ENCODE peak calls at places on chromosomes 5 and 9, in ten cellular contexts. One of them, this sample, is unnamed.

GRCh38 chr5:66246621-66247020 is 102.5 kb downstream of the SREK1 start:
- DNase-seq in memory B cell: no peak
- DNase-seq in PC-9: peak
- DNase-seq in left lung: no peak
- DNase-seq in NB4: no peak
- DNase-seq in activated T-cell treated with anti-CD3 and anti-CD28 coated beads, Interleukin-2, amount 50 U/mL, for 24 hours: no peak
- DNase-seq in HFFc6: peak
- DNase-seq in right cardiac atrium: no peak
- DNase-seq in anterior cingulate cortex: no peak
- DNase-seq in dorsolateral prefrontal cortex: no peak
- DNase-seq in this sample: no peak

GRCh38 chr5:139864716-139865483 is 69.3 kb downstream of the PSD2 start:
- DNase-seq in memory B cell: no peak
- DNase-seq in PC-9: no peak
- DNase-seq in left lung: no peak
- DNase-seq in NB4: no peak
- DNase-seq in activated T-cell treated with anti-CD3 and anti-CD28 coated beads, Interleukin-2, amount 50 U/mL, for 24 hours: no peak
- DNase-seq in HFFc6: no peak
- DNase-seq in right cardiac atrium: no peak
- DNase-seq in anterior cingulate cortex: no peak
- DNase-seq in dorsolateral prefrontal cortex: no peak
- DNase-seq in this sample: no peak

GRCh38 chr9:75907863-75908262 is 17.4 kb downstream of the PCSK5 start:
- DNase-seq in memory B cell: no peak
- DNase-seq in PC-9: no peak
- DNase-seq in left lung: no peak
- DNase-seq in NB4: no peak
- DNase-seq in activated T-cell treated with anti-CD3 and anti-CD28 coated beads, Interleukin-2, amount 50 U/mL, for 24 hours: no peak
- DNase-seq in HFFc6: no peak
- DNase-seq in right cardiac atrium: no peak
- DNase-seq in anterior cingulate cortex: no peak
- DNase-seq in dorsolateral prefrontal cortex: no peak
- DNase-seq in this sample: no peak

GRCh38 chr9:130847306-130848217 is 12.5 kb downstream of the ABL1 start:
- DNase-seq in memory B cell: no peak
- DNase-seq in PC-9: no peak
- DNase-seq in left lung: peak
- DNase-seq in NB4: peak
- DNase-seq in activated T-cell treated with anti-CD3 and anti-CD28 coated beads, Interleukin-2, amount 50 U/mL, for 24 hours: no peak
- DNase-seq in HFFc6: peak
- DNase-seq in right cardiac atrium: peak
- DNase-seq in anterior cingulate cortex: no peak
- DNase-seq in dorsolateral prefrontal cortex: no peak
- DNase-seq in this sample: peak

GRCh38 chr5:107370569-107370968 is 300.2 kb downstream of the EFNA5 start:
- DNase-seq in memory B cell: no peak
- DNase-seq in PC-9: no peak
- DNase-seq in left lung: no peak
- DNase-seq in NB4: no peak
- DNase-seq in activated T-cell treated with anti-CD3 and anti-CD28 coated beads, Interleukin-2, amount 50 U/mL, for 24 hours: no peak
- DNase-seq in HFFc6: no peak
- DNase-seq in right cardiac atrium: peak
- DNase-seq in anterior cingulate cortex: no peak
- DNase-seq in dorsolateral prefrontal cortex: no peak
- DNase-seq in this sample: no peak

GRCh38 chr9:134301387-134302129 is 24.7 kb upstream of the RXRA start:
- DNase-seq in memory B cell: no peak
- DNase-seq in PC-9: no peak
- DNase-seq in left lung: no peak
- DNase-seq in NB4: no peak
- DNase-seq in activated T-cell treated with anti-CD3 and anti-CD28 coated beads, Interleukin-2, amount 50 U/mL, for 24 hours: peak
- DNase-seq in HFFc6: no peak
- DNase-seq in right cardiac atrium: peak
- DNase-seq in anterior cingulate cortex: no peak
- DNase-seq in dorsolateral prefrontal cortex: no peak
- DNase-seq in this sample: peak

GRCh38 chr5:67265951-67266350 is 69.4 kb upstream of the CD180 start:
- DNase-seq in memory B cell: no peak
- DNase-seq in PC-9: no peak
- DNase-seq in left lung: no peak
- DNase-seq in NB4: no peak
- DNase-seq in activated T-cell treated with anti-CD3 and anti-CD28 coated beads, Interleukin-2, amount 50 U/mL, for 24 hours: no peak
- DNase-seq in HFFc6: no peak
- DNase-seq in right cardiac atrium: no peak
- DNase-seq in anterior cingulate cortex: no peak
- DNase-seq in dorsolateral prefrontal cortex: no peak
- DNase-seq in this sample: no peak

GRCh38 chr5:41071975-41072374 is 833 bp upstream of the MROH2B start:
- DNase-seq in memory B cell: no peak
- DNase-seq in PC-9: no peak
- DNase-seq in left lung: no peak
- DNase-seq in NB4: no peak
- DNase-seq in activated T-cell treated with anti-CD3 and anti-CD28 coated beads, Interleukin-2, amount 50 U/mL, for 24 hours: no peak
- DNase-seq in HFFc6: peak
- DNase-seq in right cardiac atrium: no peak
- DNase-seq in anterior cingulate cortex: no peak
- DNase-seq in dorsolateral prefrontal cortex: no peak
- DNase-seq in this sample: no peak

GRCh38 chr9:19246891-19247290 is 16.4 kb downstream of the DENND4C start:
- DNase-seq in memory B cell: no peak
- DNase-seq in PC-9: no peak
- DNase-seq in left lung: no peak
- DNase-seq in NB4: no peak
- DNase-seq in activated T-cell treated with anti-CD3 and anti-CD28 coated beads, Interleukin-2, amount 50 U/mL, for 24 hours: no peak
- DNase-seq in HFFc6: no peak
- DNase-seq in right cardiac atrium: no peak
- DNase-seq in anterior cingulate cortex: no peak
- DNase-seq in dorsolateral prefrontal cortex: no peak
- DNase-seq in this sample: no peak

GRCh38 chr5:113678924-113679575 is 165.6 kb downstream of the YTHDC2 start:
- DNase-seq in memory B cell: peak
- DNase-seq in PC-9: no peak
- DNase-seq in left lung: no peak
- DNase-seq in NB4: peak
- DNase-seq in activated T-cell treated with anti-CD3 and anti-CD28 coated beads, Interleukin-2, amount 50 U/mL, for 24 hours: no peak
- DNase-seq in HFFc6: peak
- DNase-seq in right cardiac atrium: no peak
- DNase-seq in anterior cingulate cortex: peak
- DNase-seq in dorsolateral prefrontal cortex: peak
- DNase-seq in this sample: peak

GRCh38 chr5:11258001-11258400 is 497.0 kb upstream of the DAP start:
- DNase-seq in memory B cell: no peak
- DNase-seq in PC-9: no peak
- DNase-seq in left lung: no peak
- DNase-seq in NB4: no peak
- DNase-seq in activated T-cell treated with anti-CD3 and anti-CD28 coated beads, Interleukin-2, amount 50 U/mL, for 24 hours: no peak
- DNase-seq in HFFc6: no peak
- DNase-seq in right cardiac atrium: no peak
- DNase-seq in anterior cingulate cortex: no peak
- DNase-seq in dorsolateral prefrontal cortex: no peak
- DNase-seq in this sample: no peak

GRCh38 chr9:86944974-86945867 is 2.1 kb downstream of the GAS1 start:
- DNase-seq in memory B cell: no peak
- DNase-seq in PC-9: no peak
- DNase-seq in left lung: no peak
- DNase-seq in NB4: no peak
- DNase-seq in activated T-cell treated with anti-CD3 and anti-CD28 coated beads, Interleukin-2, amount 50 U/mL, for 24 hours: no peak
- DNase-seq in HFFc6: no peak
- DNase-seq in right cardiac atrium: no peak
- DNase-seq in anterior cingulate cortex: no peak
- DNase-seq in dorsolateral prefrontal cortex: no peak
- DNase-seq in this sample: no peak

GRCh38 chr9:127931092-127931881 is 710 bp upstream of the PIP5KL1 start:
- DNase-seq in memory B cell: peak
- DNase-seq in PC-9: no peak
- DNase-seq in left lung: peak
- DNase-seq in NB4: peak
- DNase-seq in activated T-cell treated with anti-CD3 and anti-CD28 coated beads, Interleukin-2, amount 50 U/mL, for 24 hours: no peak
- DNase-seq in HFFc6: peak
- DNase-seq in right cardiac atrium: peak
- DNase-seq in anterior cingulate cortex: no peak
- DNase-seq in dorsolateral prefrontal cortex: no peak
- DNase-seq in this sample: peak

GRCh38 chr5:69217154-69217731 is 17.4 kb upstream of the CDK7 start:
- DNase-seq in memory B cell: no peak
- DNase-seq in PC-9: no peak
- DNase-seq in left lung: no peak
- DNase-seq in NB4: peak
- DNase-seq in activated T-cell treated with anti-CD3 and anti-CD28 coated beads, Interleukin-2, amount 50 U/mL, for 24 hours: no peak
- DNase-seq in HFFc6: no peak
- DNase-seq in right cardiac atrium: no peak
- DNase-seq in anterior cingulate cortex: no peak
- DNase-seq in dorsolateral prefrontal cortex: no peak
- DNase-seq in this sample: no peak

GRCh38 chr5:766666-767431 is 17.7 kb downstream of the ZDHHC11B start:
- DNase-seq in memory B cell: no peak
- DNase-seq in PC-9: no peak
- DNase-seq in left lung: no peak
- DNase-seq in NB4: no peak
- DNase-seq in activated T-cell treated with anti-CD3 and anti-CD28 coated beads, Interleukin-2, amount 50 U/mL, for 24 hours: peak
- DNase-seq in HFFc6: no peak
- DNase-seq in right cardiac atrium: no peak
- DNase-seq in anterior cingulate cortex: no peak
- DNase-seq in dorsolateral prefrontal cortex: no peak
- DNase-seq in this sample: no peak

GRCh38 chr9:76441551-76442322 is 17.2 kb upstream of the GCNT1 start:
- DNase-seq in memory B cell: no peak
- DNase-seq in PC-9: peak
- DNase-seq in left lung: no peak
- DNase-seq in NB4: no peak
- DNase-seq in activated T-cell treated with anti-CD3 and anti-CD28 coated beads, Interleukin-2, amount 50 U/mL, for 24 hours: no peak
- DNase-seq in HFFc6: peak
- DNase-seq in right cardiac atrium: no peak
- DNase-seq in anterior cingulate cortex: no peak
- DNase-seq in dorsolateral prefrontal cortex: no peak
- DNase-seq in this sample: peak

GRCh38 chr9:4933177-4933576 is 51.9 kb upstream of the JAK2 start:
- DNase-seq in memory B cell: no peak
- DNase-seq in PC-9: no peak
- DNase-seq in left lung: peak
- DNase-seq in NB4: no peak
- DNase-seq in activated T-cell treated with anti-CD3 and anti-CD28 coated beads, Interleukin-2, amount 50 U/mL, for 24 hours: no peak
- DNase-seq in HFFc6: no peak
- DNase-seq in right cardiac atrium: peak
- DNase-seq in anterior cingulate cortex: no peak
- DNase-seq in dorsolateral prefrontal cortex: no peak
- DNase-seq in this sample: no peak

GRCh38 chr9:84151236-84151635 is 170.6 kb downstream of the RMI1 start:
- DNase-seq in memory B cell: no peak
- DNase-seq in PC-9: no peak
- DNase-seq in left lung: no peak
- DNase-seq in NB4: no peak
- DNase-seq in activated T-cell treated with anti-CD3 and anti-CD28 coated beads, Interleukin-2, amount 50 U/mL, for 24 hours: no peak
- DNase-seq in HFFc6: no peak
- DNase-seq in right cardiac atrium: no peak
- DNase-seq in anterior cingulate cortex: no peak
- DNase-seq in dorsolateral prefrontal cortex: no peak
- DNase-seq in this sample: no peak

GRCh38 chr9:100440071-100440470 is 13.1 kb downstream of the MSANTD3 start:
- DNase-seq in memory B cell: no peak
- DNase-seq in PC-9: no peak
- DNase-seq in left lung: no peak
- DNase-seq in NB4: no peak
- DNase-seq in activated T-cell treated with anti-CD3 and anti-CD28 coated beads, Interleukin-2, amount 50 U/mL, for 24 hours: no peak
- DNase-seq in HFFc6: peak
- DNase-seq in right cardiac atrium: no peak
- DNase-seq in anterior cingulate cortex: no peak
- DNase-seq in dorsolateral prefrontal cortex: no peak
- DNase-seq in this sample: no peak

GRCh38 chr5:97670447-97670846 is 487.4 kb upstream of the RIOK2 start:
- DNase-seq in memory B cell: no peak
- DNase-seq in PC-9: no peak
- DNase-seq in left lung: no peak
- DNase-seq in NB4: no peak
- DNase-seq in activated T-cell treated with anti-CD3 and anti-CD28 coated beads, Interleukin-2, amount 50 U/mL, for 24 hours: no peak
- DNase-seq in HFFc6: no peak
- DNase-seq in right cardiac atrium: no peak
- DNase-seq in anterior cingulate cortex: no peak
- DNase-seq in dorsolateral prefrontal cortex: no peak
- DNase-seq in this sample: no peak

GRCh38 chr5:18433336-18433735 is 799.1 kb downstream of the TAF11L14 start:
- DNase-seq in memory B cell: no peak
- DNase-seq in PC-9: no peak
- DNase-seq in left lung: no peak
- DNase-seq in NB4: no peak
- DNase-seq in activated T-cell treated with anti-CD3 and anti-CD28 coated beads, Interleukin-2, amount 50 U/mL, for 24 hours: no peak
- DNase-seq in HFFc6: no peak
- DNase-seq in right cardiac atrium: no peak
- DNase-seq in anterior cingulate cortex: no peak
- DNase-seq in dorsolateral prefrontal cortex: no peak
- DNase-seq in this sample: peak

GRCh38 chr5:179241175-179241574 is 104.1 kb downstream of the ADAMTS2 start:
- DNase-seq in memory B cell: no peak
- DNase-seq in PC-9: no peak
- DNase-seq in left lung: peak
- DNase-seq in NB4: no peak
- DNase-seq in activated T-cell treated with anti-CD3 and anti-CD28 coated beads, Interleukin-2, amount 50 U/mL, for 24 hours: no peak
- DNase-seq in HFFc6: no peak
- DNase-seq in right cardiac atrium: no peak
- DNase-seq in anterior cingulate cortex: no peak
- DNase-seq in dorsolateral prefrontal cortex: no peak
- DNase-seq in this sample: no peak

GRCh38 chr5:179486596-179487051 is 63.7 kb upstream of the RUFY1 start:
- DNase-seq in memory B cell: no peak
- DNase-seq in PC-9: no peak
- DNase-seq in left lung: no peak
- DNase-seq in NB4: no peak
- DNase-seq in activated T-cell treated with anti-CD3 and anti-CD28 coated beads, Interleukin-2, amount 50 U/mL, for 24 hours: no peak
- DNase-seq in HFFc6: peak
- DNase-seq in right cardiac atrium: peak
- DNase-seq in anterior cingulate cortex: no peak
- DNase-seq in dorsolateral prefrontal cortex: no peak
- DNase-seq in this sample: peak

GRCh38 chr9:101737705-101738565 is 512 bp downstream of the GRIN3A start:
- DNase-seq in memory B cell: no peak
- DNase-seq in PC-9: no peak
- DNase-seq in left lung: no peak
- DNase-seq in NB4: no peak
- DNase-seq in activated T-cell treated with anti-CD3 and anti-CD28 coated beads, Interleukin-2, amount 50 U/mL, for 24 hours: no peak
- DNase-seq in HFFc6: no peak
- DNase-seq in right cardiac atrium: no peak
- DNase-seq in anterior cingulate cortex: no peak
- DNase-seq in dorsolateral prefrontal cortex: peak
- DNase-seq in this sample: peak

GRCh38 chr9:124332321-124332720 is 74.6 kb downstream of the NEK6 start:
- DNase-seq in memory B cell: no peak
- DNase-seq in PC-9: no peak
- DNase-seq in left lung: no peak
- DNase-seq in NB4: no peak
- DNase-seq in activated T-cell treated with anti-CD3 and anti-CD28 coated beads, Interleukin-2, amount 50 U/mL, for 24 hours: no peak
- DNase-seq in HFFc6: no peak
- DNase-seq in right cardiac atrium: no peak
- DNase-seq in anterior cingulate cortex: no peak
- DNase-seq in dorsolateral prefrontal cortex: no peak
- DNase-seq in this sample: no peak

GRCh38 chr9:21465859-21466518 is 16.1 kb downstream of the IFNE start:
- DNase-seq in memory B cell: peak
- DNase-seq in PC-9: peak
- DNase-seq in left lung: no peak
- DNase-seq in NB4: peak
- DNase-seq in activated T-cell treated with anti-CD3 and anti-CD28 coated beads, Interleukin-2, amount 50 U/mL, for 24 hours: peak
- DNase-seq in HFFc6: peak
- DNase-seq in right cardiac atrium: no peak
- DNase-seq in anterior cingulate cortex: no peak
- DNase-seq in dorsolateral prefrontal cortex: no peak
- DNase-seq in this sample: peak

GRCh38 chr9:129580211-129580915 is 40.5 kb downstream of the C9orf50 start:
- DNase-seq in memory B cell: no peak
- DNase-seq in PC-9: no peak
- DNase-seq in left lung: no peak
- DNase-seq in NB4: no peak
- DNase-seq in activated T-cell treated with anti-CD3 and anti-CD28 coated beads, Interleukin-2, amount 50 U/mL, for 24 hours: peak
- DNase-seq in HFFc6: no peak
- DNase-seq in right cardiac atrium: no peak
- DNase-seq in anterior cingulate cortex: no peak
- DNase-seq in dorsolateral prefrontal cortex: no peak
- DNase-seq in this sample: no peak

GRCh38 chr9:126239515-126239914 is 87.1 kb upstream of the MVB12B start:
- DNase-seq in memory B cell: no peak
- DNase-seq in PC-9: no peak
- DNase-seq in left lung: no peak
- DNase-seq in NB4: no peak
- DNase-seq in activated T-cell treated with anti-CD3 and anti-CD28 coated beads, Interleukin-2, amount 50 U/mL, for 24 hours: no peak
- DNase-seq in HFFc6: no peak
- DNase-seq in right cardiac atrium: no peak
- DNase-seq in anterior cingulate cortex: no peak
- DNase-seq in dorsolateral prefrontal cortex: no peak
- DNase-seq in this sample: no peak

This sample was measured in NCI-H69.